ENCODE peak calls at places on chromosomes 7 and 10, in six cellular contexts. M, S, G, U, O and R are unnamed samples.

GRCh38 chr10:118957966-118958365 is 71.5 kb upstream of the NANOS1 start:
- DNase-seq in M (no peak), S (peak), G (no peak), U (no peak), O (no peak), R (no peak)

GRCh38 chr10:80191589-80192270 is 13.6 kb downstream of the ANXA11 start:
- DNase-seq in M (no peak), S (no peak), G (no peak), U (no peak), O (no peak), R (no peak)

GRCh38 chr10:74598891-74599566 is 227.4 kb upstream of the KAT6B start:
- DNase-seq in M (peak), S (no peak), G (no peak), U (peak), O (no peak), R (no peak)

GRCh38 chr7:152709307-152710133 is 33.6 kb upstream of the XRCC2 start:
- DNase-seq in M (peak), S (no peak), G (no peak), U (no peak), O (no peak), R (no peak)

GRCh38 chr10:35564276-35564982 is 40.7 kb upstream of the GJD4 start:
- DNase-seq in M (peak), S (no peak), G (peak), U (peak), O (no peak), R (no peak)

GRCh38 chr10:124152781-124153600 is 59.6 kb upstream of the CHST15 start:
- DNase-seq in M (peak), S (no peak), G (peak), U (peak), O (no peak), R (peak)

GRCh38 chr10:75547391-75548298 is 116.2 kb downstream of the LRMDA start:
- DNase-seq in M (peak), S (no peak), G (peak), U (peak), O (no peak), R (no peak)

GRCh38 chr10:98270786-98271185 is 2.8 kb upstream of the LOXL4 start:
- DNase-seq in M (peak), S (no peak), G (no peak), U (no peak), O (no peak), R (no peak)

GRCh38 chr7:149827089-149827981 is 10.8 kb upstream of the ZNF862 start:
- DNase-seq in M (no peak), S (no peak), G (no peak), U (no peak), O (peak), R (no peak)

GRCh38 chr10:54826994-54827560 is 26.0 kb upstream of the PCDH15 start:
- DNase-seq in M (no peak), S (no peak), G (no peak), U (no peak), O (no peak), R (no peak)

GRCh38 chr7:129212126-129212525 is 12.7 kb upstream of the AHCYL2 start:
- DNase-seq in M (no peak), S (no peak), G (no peak), U (no peak), O (no peak), R (no peak)

GRCh38 chr7:136687693-136688322 is 180.6 kb upstream of the CHRM2 start:
- DNase-seq in M (peak), S (no peak), G (peak), U (peak), O (no peak), R (peak)

GRCh38 chr10:29583674-29584073 is 51.1 kb downstream of the SVIL start:
- DNase-seq in M (no peak), S (no peak), G (peak), U (no peak), O (no peak), R (no peak)

GRCh38 chr7:84271550-84271949 is 77.0 kb upstream of the SEMA3A start:
- DNase-seq in M (peak), S (no peak), G (no peak), U (peak), O (no peak), R (no peak)

DNA sequence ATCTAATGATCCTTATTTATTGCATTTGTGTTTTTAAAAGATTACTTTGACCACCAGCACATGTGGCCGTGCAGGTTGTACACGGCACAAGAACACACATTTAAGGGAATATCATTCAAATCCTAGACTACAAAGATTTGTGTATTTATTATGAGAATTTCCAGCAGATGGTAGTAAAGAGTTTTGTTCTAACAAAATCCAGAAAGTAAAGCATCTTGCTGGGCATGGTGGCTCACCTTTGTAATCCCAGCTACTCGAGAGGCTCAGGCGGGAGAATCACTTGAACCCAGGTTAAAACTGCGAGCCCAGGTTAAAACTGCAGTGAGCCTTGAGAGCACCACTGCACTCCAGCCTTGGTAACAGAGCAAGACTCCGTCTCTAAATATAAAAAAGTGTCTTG is 31.5 kb downstream of the MACROH2A2 start:
- DNase-seq in M (no peak), S (no peak), G (no peak), U (no peak), O (no peak), R (no peak)
- TF ChIP-seq CTCF in M (no peak), S (no peak), G (no peak), U (no peak), O (no peak), R (no peak)

GRCh38 chr10:5283305-5284158 is 81.2 kb upstream of the UCN3 start:
- DNase-seq in M (peak), S (no peak), G (peak), U (peak), O (peak), R (peak)
- TF ChIP-seq CTCF in M (peak), S (no peak), G (peak), U (peak), O (peak), R (peak)

DNA sequence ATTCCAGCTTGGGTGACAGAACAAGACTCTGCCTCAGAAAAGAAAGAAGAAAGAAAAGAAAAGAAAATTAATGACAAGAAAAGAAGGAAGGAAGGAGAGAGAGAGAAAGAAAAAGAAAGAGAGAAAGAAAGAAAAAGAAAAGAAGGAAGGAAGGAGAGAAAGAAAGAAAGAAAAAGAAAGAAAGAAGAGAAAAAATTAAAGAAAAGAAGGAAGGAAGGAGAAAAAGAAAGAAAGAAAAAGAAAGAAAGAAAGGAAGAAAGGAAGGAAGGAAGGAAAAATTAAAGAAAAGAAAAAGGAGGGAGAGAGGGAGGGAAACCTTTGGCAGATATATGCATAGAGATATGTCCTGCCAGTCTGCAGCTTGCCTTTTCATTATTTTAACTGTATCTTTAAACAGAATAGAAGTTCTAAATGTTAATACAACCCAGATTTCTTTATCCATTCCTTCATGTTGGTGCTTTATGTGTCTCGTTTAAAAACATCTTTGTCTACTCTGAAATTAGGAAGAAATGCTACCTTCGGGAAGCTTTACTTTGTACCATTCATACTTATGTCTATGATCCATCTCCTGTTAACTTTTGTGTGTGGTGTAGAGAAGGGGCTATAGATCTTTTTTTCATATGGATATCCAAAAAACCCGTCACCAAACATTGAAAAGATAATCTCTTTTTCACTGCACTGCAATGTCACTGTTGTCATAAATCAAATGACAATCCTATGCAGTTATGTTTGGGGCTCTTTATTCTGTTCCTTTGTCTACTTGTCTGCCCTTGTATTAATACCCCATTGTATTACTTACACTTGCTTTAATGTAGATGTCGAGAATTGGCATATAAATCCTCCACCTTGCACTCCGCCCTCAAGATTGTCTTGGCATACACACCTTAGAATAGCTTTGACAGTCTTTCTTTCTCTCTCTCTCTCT is 70.8 kb downstream of the VSTM4 start:
- DNase-seq in M (no peak), S (no peak), G (no peak), U (no peak), O (no peak), R (no peak)
- TF ChIP-seq CTCF in M (no peak), S (no peak), G (no peak), U (no peak), O (no peak), R (no peak)

GRCh38 chr10:69333205-69333604 is 54.9 kb downstream of the HK1 start:
- DNase-seq in M (peak), S (peak), G (peak), U (peak), O (peak), R (no peak)
- TF ChIP-seq CTCF in M (peak), S (no peak), G (peak), U (peak), O (no peak), R (peak)

GRCh38 chr7:92456241-92456640 is 9.0 kb downstream of the GATAD1 start:
- DNase-seq in M (no peak), S (no peak), G (no peak), U (no peak), O (no peak), R (no peak)

GRCh38 chr7:92460109-92460508 is 12.8 kb downstream of the GATAD1 start:
- DNase-seq in M (no peak), S (no peak), G (no peak), U (no peak), O (no peak), R (no peak)

GRCh38 chr7:92460510-92460909 is 13.2 kb downstream of the GATAD1 start:
- DNase-seq in M (peak), S (no peak), G (no peak), U (no peak), O (no peak), R (no peak)

GRCh38 chr7:92464515-92464914 is 13.2 kb downstream of the ERVW-1 start:
- DNase-seq in M (no peak), S (no peak), G (no peak), U (no peak), O (no peak), R (no peak)

DNA sequence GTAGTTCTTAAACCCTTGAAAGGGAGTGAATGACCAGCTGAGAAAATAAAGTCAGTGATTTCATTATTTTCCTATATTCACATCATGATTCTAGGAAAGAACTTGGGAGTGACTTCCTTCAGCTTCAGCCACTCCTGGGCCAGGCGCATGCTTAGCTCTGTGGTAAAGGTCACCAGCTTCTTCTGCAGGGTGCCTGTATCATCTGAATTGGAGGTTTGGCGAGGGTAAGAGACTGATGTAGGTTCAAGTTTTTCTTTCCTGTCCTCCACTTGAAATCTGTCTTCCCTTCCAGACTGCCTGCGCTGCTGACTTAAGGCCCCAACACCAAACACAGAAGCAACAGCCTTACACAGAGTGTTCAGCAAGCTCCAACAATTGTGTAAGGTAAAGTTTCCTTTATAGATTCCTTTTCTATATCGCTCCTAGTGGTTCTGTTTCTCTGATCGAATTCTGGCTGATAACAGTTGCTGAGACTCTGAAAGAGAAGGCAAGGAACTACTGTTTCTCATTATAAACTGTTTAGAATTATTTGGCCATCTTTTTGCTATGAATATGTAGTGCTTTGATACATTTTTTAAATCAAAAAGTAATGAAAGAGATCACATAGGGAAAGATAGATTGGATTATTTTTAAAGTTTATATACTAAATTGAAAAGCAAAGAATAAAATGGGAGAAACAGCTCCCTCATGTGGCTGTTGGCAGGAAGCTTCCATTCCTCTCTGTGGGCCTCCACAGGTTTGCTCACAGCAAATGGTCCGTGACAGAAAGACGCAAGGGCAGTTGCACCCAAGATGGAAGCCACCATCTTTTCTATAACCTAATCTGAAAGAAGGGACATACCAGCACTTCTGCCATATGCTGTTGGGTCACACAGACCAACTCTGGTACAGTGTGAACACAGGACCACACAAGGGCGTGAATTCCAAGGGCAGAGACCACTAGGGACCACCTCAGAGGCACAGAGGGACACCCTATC is 14.0 kb downstream of the GATAD1 start:
- DNase-seq in M (peak), S (no peak), G (peak), U (peak), O (peak), R (peak)
- TF ChIP-seq CTCF in M (peak), S (peak), G (peak), U (peak), O (peak), R (peak)

GRCh38 chr10:92938846-92939245 is 90.5 kb downstream of the EXOC6 start:
- DNase-seq in M (no peak), S (no peak), G (no peak), U (peak), O (no peak), R (no peak)
- TF ChIP-seq CTCF in M (no peak), S (no peak), G (no peak), U (no peak), O (no peak), R (no peak)

GRCh38 chr10:79144341-79145173 is 75.8 kb downstream of the ZMIZ1 start:
- DNase-seq in M (no peak), S (no peak), G (no peak), U (no peak), O (no peak), R (no peak)

GRCh38 chr10:79140906-79141305 is 72.1 kb downstream of the ZMIZ1 start:
- DNase-seq in M (peak), S (no peak), G (no peak), U (no peak), O (no peak), R (no peak)

GRCh38 chr10:79142064-79142491 is 73.3 kb downstream of the ZMIZ1 start:
- DNase-seq in M (peak), S (no peak), G (peak), U (peak), O (no peak), R (no peak)

GRCh38 chr10:79143879-79144278 is 75.1 kb downstream of the ZMIZ1 start:
- DNase-seq in M (no peak), S (no peak), G (no peak), U (no peak), O (no peak), R (no peak)

DNA sequence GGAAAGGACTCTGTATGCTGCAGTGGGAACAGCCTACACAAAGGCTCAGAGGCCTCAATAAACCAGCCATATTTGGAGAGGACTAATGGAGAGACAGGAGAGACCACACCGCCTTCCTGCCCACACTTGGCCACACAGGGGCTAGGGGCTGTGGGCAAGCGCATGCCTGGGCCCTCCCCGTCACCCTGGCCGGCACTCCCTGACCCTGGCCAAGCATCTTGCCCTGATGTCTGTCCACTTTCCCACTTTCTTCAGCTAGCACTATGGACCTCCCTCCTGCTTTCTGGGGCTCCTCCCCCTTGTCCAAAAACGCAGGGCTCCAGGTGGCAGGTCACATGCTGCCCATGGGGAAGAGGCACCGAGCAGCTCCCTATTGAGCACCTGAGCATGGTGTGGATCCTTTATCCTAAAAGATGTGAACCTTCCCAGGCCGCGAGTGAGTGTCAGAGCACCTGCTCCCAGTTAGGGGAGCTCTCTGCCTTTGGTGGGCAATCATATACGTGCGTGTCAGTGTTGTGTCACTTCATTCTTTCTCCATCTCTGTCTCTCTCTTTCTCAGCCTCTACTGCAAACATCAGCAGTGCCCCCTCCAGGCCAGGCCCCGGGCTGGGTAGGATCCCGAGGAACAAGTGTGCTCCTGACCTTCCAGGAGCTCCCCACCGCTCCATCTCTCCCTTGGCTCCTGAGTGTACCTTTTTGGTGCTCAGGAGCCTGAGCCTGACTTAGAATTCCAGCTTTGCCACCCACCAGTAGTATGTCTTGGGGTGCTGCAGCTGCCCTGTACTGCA is 74.0 kb downstream of the ZMIZ1 start:
- DNase-seq in M (no peak), S (no peak), G (no peak), U (no peak), O (no peak), R (no peak)
- TF ChIP-seq CTCF in M (no peak), S (no peak), G (peak), U (no peak), O (no peak), R (no peak)

DNA sequence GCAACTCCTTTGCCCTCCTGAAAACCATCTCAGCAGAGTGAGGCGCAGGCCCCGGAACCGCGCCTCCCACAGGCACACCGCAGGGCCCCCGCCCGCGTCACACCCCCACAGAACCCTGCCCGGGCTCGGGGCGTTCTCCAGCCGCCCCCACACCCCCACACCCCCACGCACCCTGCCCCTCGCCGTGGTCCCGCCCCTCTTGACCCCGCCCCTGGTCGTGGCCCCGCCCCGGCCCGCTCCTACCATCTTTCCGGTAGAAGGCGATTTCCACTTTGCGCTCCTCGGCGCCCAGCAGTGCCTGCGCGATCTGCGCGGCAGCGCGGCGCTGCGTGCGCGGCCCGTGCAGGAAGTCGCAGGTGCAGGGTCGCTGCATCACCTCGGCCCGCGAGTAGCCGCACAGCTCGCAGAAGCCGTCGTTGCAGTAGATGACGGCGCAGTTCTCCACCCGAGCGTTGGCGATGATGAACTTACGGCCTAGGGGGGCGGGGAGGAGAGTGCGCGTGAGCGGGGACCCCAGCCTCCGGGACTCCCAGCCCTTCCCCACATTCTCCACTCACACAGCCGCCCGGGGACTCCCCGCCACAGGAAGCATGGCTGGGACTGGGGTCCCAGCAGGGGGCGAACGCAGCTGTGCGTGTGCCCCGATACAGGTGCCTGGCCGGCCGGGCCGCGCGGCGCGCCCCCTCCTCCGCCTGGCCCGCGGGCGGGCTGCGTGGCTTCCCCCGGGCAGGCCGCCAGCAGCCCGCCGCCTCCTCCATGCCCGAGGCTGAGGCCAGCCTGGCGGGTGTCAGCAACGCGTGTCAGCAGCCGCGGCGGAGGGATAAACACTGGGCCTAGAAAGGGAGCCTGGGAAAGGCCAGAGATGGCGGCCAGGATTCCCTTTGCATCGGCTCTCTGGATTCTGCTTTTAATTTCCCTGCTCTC is 3.4 kb downstream of the KCNH2 start:
- DNase-seq in M (peak), S (peak), G (no peak), U (no peak), O (peak), R (no peak)
- TF ChIP-seq CTCF in M (peak), S (peak), G (peak), U (peak), O (no peak), R (peak)